ENCODE peak calls at places on chromosomes 13 and 19, in seven cellular contexts. K is tibial nerve, B is mesendoderm, I is ovary, S is heart left ventricle, V is colonic mucosa, Y is uterus. P is an unnamed sample.

GRCh38 chr19:42313096-42313839 is at the start of gene TMEM145:
- DNase-seq in K (no peak), B (peak; percentile 78), I (peak; percentile 42), S (peak; percentile 52), V (no peak), Y (no peak), P (no peak)

GRCh38 chr19:32296694-32297093 is 48.7 kb upstream of the ZNF507 start:
- DNase-seq in K (no peak), B (no peak), I (no peak), S (no peak), V (no peak), Y (no peak), P (no peak)

GRCh38 chr13:92896842-92897241 is 329.8 kb upstream of the GPC6 start:
- DNase-seq in K (no peak), B (peak; percentile 55), I (no peak), S (no peak), V (no peak), Y (no peak), P (no peak)

GRCh38 chr13:37289212-37289935 is 183.9 kb upstream of the CSNK1A1L start:
- DNase-seq in K (no peak), B (no peak), I (no peak), S (no peak), V (no peak), Y (no peak), P (no peak)

GRCh38 chr19:12766051-12766521 is 9.3 kb downstream of the HOOK2 start:
- DNase-seq in K (peak; percentile 65), B (no peak), I (peak; percentile 78), S (peak; percentile 93), V (peak; percentile 81), Y (peak; percentile 84), P (no peak)

GRCh38 chr19:51318687-51319675 is 7.5 kb downstream of the IGLON5 start:
- DNase-seq in K (no peak), B (no peak), I (no peak), S (no peak), V (no peak), Y (no peak), P (no peak)

GRCh38 chr13:79805317-79805716 is 324.4 kb downstream of the NDFIP2 start:
- DNase-seq in K (no peak), B (peak; percentile 85), I (no peak), S (no peak), V (no peak), Y (no peak), P (no peak)

GRCh38 chr19:45340899-45341453 is 426 bp downstream of the KLC3 start:
- DNase-seq in K (no peak), B (peak; percentile 24), I (no peak), S (no peak), V (no peak), Y (no peak), P (peak; percentile 23)

GRCh38 chr13:35502456-35502855 is 26.0 kb upstream of the MAB21L1 start:
- DNase-seq in K (no peak), B (no peak), I (no peak), S (no peak), V (no peak), Y (no peak), P (no peak)

GRCh38 chr13:75061909-75062308 is 420.1 kb downstream of the TBC1D4 start:
- DNase-seq in K (no peak), B (no peak), I (no peak), S (no peak), V (no peak), Y (no peak), P (no peak)

GRCh38 chr13:31982124-31982523 is 49.5 kb upstream of the FRY start:
- DNase-seq in K (no peak), B (no peak), I (no peak), S (no peak), V (no peak), Y (no peak), P (no peak)

GRCh38 chr13:108020027-108020426 is 195.3 kb downstream of the LIG4 start:
- DNase-seq in K (no peak), B (no peak), I (no peak), S (no peak), V (no peak), Y (no peak), P (no peak)

GRCh38 chr13:56909896-56910600 is 230.7 kb upstream of the PRR20A start:
- DNase-seq in K (no peak), B (no peak), I (no peak), S (no peak), V (no peak), Y (no peak), P (no peak)

GRCh38 chr13:53206455-53206854 is 177.8 kb downstream of the OLFM4 start:
- DNase-seq in K (no peak), B (peak; percentile 34), I (no peak), S (no peak), V (no peak), Y (no peak), P (no peak)

GRCh38 chr13:46317120-46317519 is 69.9 kb downstream of the RUBCNL start:
- DNase-seq in K (no peak), B (peak; percentile 11), I (no peak), S (no peak), V (no peak), Y (no peak), P (no peak)

GRCh38 chr13:39498471-39499114 is 104.4 kb downstream of the LHFPL6 start:
- DNase-seq in K (no peak), B (no peak), I (no peak), S (no peak), V (no peak), Y (no peak), P (no peak)

GRCh38 chr13:45396548-45397095 is 21.6 kb downstream of the SLC25A30 start:
- DNase-seq in K (no peak), B (peak; percentile 83), I (no peak), S (no peak), V (no peak), Y (no peak), P (no peak)

GRCh38 chr13:45682494-45683008 is 19.6 kb upstream of the CBY2 start:
- DNase-seq in K (no peak), B (no peak), I (no peak), S (no peak), V (no peak), Y (no peak), P (no peak)

GRCh38 chr13:24899601-24900000 is 135.6 kb downstream of the RNF17 start:
- DNase-seq in K (no peak), B (no peak), I (no peak), S (no peak), V (no peak), Y (no peak), P (no peak)

GRCh38 chr13:52850396-52851152 is 2.1 kb upstream of the PCDH8 start:
- DNase-seq in K (peak; percentile 54), B (peak; percentile 95), I (peak; percentile 69), S (peak; percentile 79), V (peak; percentile 79), Y (peak; percentile 26), P (peak; percentile 86)

GRCh38 chr13:112687836-112688559 is 1.8 kb upstream of the ATP11A start:
- DNase-seq in K (no peak), B (no peak), I (no peak), S (no peak), V (no peak), Y (no peak), P (no peak)
- H3K27ac ChIP-seq in K (no peak overlapping the region), B (no peak overlapping the region), I (peak overlapping the region; percentile 91), S (peak overlapping the region; percentile 18), V (no peak overlapping the region), Y (peak overlapping the region; percentile 92), P (no peak overlapping the region)

GRCh38 chr19:48741222-48741999 is 1.0 kb upstream of the RASIP1 start:
- DNase-seq in K (no peak), B (peak; percentile 52), I (peak; percentile 40), S (peak; percentile 71), V (peak; percentile 75), Y (peak; percentile 60), P (peak; percentile 83)
- H3K4me3 ChIP-seq in K (no peak overlapping the region), B (no peak overlapping the region), I (no peak overlapping the region), S (peak overlapping the region; percentile 66), V (no peak overlapping the region), Y (no peak overlapping the region), P (peak overlapping the region; percentile 80)

GRCh38 chr19:18853755-18854427 is 22.1 kb downstream of the UPF1 start:
- DNase-seq in K (no peak), B (peak; percentile 24), I (no peak), S (no peak), V (no peak), Y (no peak), P (no peak)

GRCh38 chr19:18857223-18857622 is 25.5 kb downstream of the UPF1 start:
- DNase-seq in K (no peak), B (no peak), I (no peak), S (no peak), V (no peak), Y (no peak), P (peak; percentile 55)

GRCh38 chr19:18854982-18855381 is 23.2 kb downstream of the UPF1 start:
- DNase-seq in K (no peak), B (no peak), I (no peak), S (no peak), V (no peak), Y (no peak), P (no peak)

GRCh38 chr19:18856385-18857126 is 24.8 kb downstream of the UPF1 start:
- DNase-seq in K (no peak), B (peak; percentile 43), I (no peak), S (no peak), V (no peak), Y (no peak), P (no peak)

DNA sequence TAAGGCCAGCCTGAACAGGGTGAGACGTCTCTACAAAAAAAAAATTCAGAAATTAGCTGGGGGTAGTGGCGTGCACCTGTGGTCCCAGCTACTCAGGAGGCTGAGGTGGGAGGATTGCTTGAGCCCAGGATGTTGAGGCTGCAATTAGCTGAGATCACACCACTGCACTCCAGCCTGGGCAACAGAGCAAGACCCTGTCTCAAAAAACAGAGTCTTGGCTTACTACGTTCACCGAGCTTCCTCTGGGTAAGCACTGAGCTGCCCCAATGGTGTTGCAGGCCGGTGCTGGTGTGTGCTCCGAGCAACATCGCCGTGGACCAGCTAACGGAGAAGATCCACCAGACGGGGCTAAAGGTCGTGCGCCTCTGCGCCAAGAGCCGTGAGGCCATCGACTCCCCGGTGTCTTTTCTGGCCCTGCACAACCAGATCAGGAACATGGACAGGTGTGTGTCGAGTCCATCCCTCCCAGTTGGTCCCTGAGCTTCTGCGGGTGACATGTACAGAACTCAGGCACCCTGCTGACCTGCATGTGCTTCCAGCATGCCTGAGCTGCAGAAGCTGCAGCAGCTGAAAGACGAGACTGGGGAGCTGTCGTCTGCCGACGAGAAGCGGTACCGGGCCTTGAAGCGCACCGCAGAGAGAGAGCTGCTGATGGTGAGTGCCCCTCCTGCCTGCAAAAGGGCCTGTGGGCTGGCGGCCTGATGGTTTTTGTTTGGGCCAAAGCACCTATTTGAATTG is 24.1 kb downstream of the UPF1 start:
- DNase-seq in K (no peak), B (no peak), I (no peak), S (no peak), V (no peak), Y (no peak), P (no peak)
- H3K36me3 ChIP-seq in K (no peaks in the 10 kb centered on the region), B (peaks cover 35% of the 10 kb centered on the region), I (no peaks in the 10 kb centered on the region), S (peaks cover 100% of the 10 kb centered on the region), V (peaks cover 50% of the 10 kb centered on the region), Y (no peaks in the 10 kb centered on the region), P (peaks cover 6% of the 10 kb centered on the region)

DNA sequence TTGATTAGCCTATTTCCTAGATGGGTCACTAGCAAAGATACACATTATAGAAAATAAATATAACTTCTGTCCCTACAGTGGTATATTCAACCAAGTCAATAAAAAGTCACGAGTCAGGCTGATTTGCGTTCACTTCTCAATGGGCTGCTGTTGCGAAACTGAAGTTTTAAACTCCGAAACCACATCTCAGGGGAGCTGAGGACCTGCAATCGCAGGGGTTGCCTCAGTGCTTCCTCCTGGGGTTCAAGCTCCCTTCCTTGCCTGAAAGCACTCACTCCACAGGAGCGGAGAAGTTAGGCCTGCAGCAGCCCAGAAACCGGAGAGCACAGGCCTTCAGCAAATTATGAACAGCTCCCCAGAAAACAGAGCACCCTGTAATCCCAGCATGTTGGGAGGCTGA is 39.6 kb downstream of the RAB20 start:
- DNase-seq in K (peak; percentile 47), B (no peak), I (no peak), S (no peak), V (no peak), Y (no peak), P (no peak)
- H3K27ac ChIP-seq in K (peak overlapping the region; percentile 80), B (no peak overlapping the region), I (no peak overlapping the region), S (peak overlapping the region; percentile 82), V (peak overlapping the region; percentile 44), Y (no peak overlapping the region), P (no peak overlapping the region)